ENCODE peak calls at places on chromosomes 13 and 19, in four cellular contexts. Y, I, N and E are unnamed samples.

GRCh38 chr13:25752957-25753540 is 298.8 kb downstream of the SHISA2 start:
- DNase-seq in Y (peak), I (no peak), N (no peak), E (no peak)

GRCh38 chr19:16328824-16329482 is 4.3 kb downstream of the KLF2 start:
- DNase-seq in Y (peak), I (no peak), N (no peak), E (peak)

GRCh38 chr13:80444240-80445015 is 103.5 kb upstream of the SPRY2 start:
- DNase-seq in Y (peak), I (no peak), N (no peak), E (no peak)

GRCh38 chr13:52085416-52085815 is 43.5 kb downstream of the NEK5 start:
- DNase-seq in Y (peak), I (no peak), N (no peak), E (no peak)

GRCh38 chr19:30385174-30385573 is 13.0 kb downstream of the ZNF536 start:
- DNase-seq in Y (no peak), I (no peak), N (no peak), E (no peak)

GRCh38 chr19:1840541-1841115 is 7.7 kb downstream of the REXO1 start:
- DNase-seq in Y (no peak), I (no peak), N (peak), E (no peak)

GRCh38 chr13:106989866-106990265 is 421.9 kb upstream of the ARGLU1 start:
- DNase-seq in Y (no peak), I (no peak), N (no peak), E (no peak)

GRCh38 chr13:28355822-28356371 is 139.0 kb downstream of the FLT1 start:
- DNase-seq in Y (peak), I (no peak), N (no peak), E (no peak)

GRCh38 chr19:38527466-38528136 is 90.2 kb downstream of the MAP4K1 start:
- DNase-seq in Y (no peak), I (no peak), N (no peak), E (no peak)

GRCh38 chr13:23741879-23742510 is 147.2 kb downstream of the MIPEP start:
- DNase-seq in Y (no peak), I (no peak), N (no peak), E (no peak)

GRCh38 chr13:31706105-31706504 is 33.2 kb upstream of the RXFP2 start:
- DNase-seq in Y (no peak), I (no peak), N (no peak), E (no peak)

GRCh38 chr13:30341815-30342570 is 34.6 kb upstream of the KATNAL1 start:
- DNase-seq in Y (peak), I (peak), N (no peak), E (peak)

GRCh38 chr19:41244117-41244516 is 20.1 kb upstream of the HNRNPUL1 start:
- DNase-seq in Y (no peak), I (no peak), N (no peak), E (no peak)

GRCh38 chr19:29504454-29504853 is 21.3 kb upstream of the VSTM2B start:
- DNase-seq in Y (peak), I (no peak), N (no peak), E (no peak)

GRCh38 chr19:14248578-14249011 is 42.6 kb upstream of the ADGRL1 start:
- DNase-seq in Y (peak), I (no peak), N (peak), E (no peak)

GRCh38 chr19:23525265-23525862 is 130.1 kb upstream of the ZNF91 start:
- DNase-seq in Y (no peak), I (no peak), N (no peak), E (no peak)

GRCh38 chr13:113545931-113546516 is 38.5 kb upstream of the TFDP1 start:
- DNase-seq in Y (peak), I (no peak), N (peak), E (peak)
- H3K4me3 ChIP-seq in Y (no peak), I (no peak), N (peak), E (no peak)

GRCh38 chr19:45812297-45812696 is 2.8 kb downstream of the RSPH6A start:
- DNase-seq in Y (peak), I (no peak), N (no peak), E (no peak)

GRCh38 chr19:45816236-45817009 is 1.3 kb upstream of the RSPH6A start:
- DNase-seq in Y (no peak), I (no peak), N (no peak), E (no peak)

GRCh38 chr19:45814851-45815481 is at the start of gene RSPH6A:
- DNase-seq in Y (peak), I (no peak), N (no peak), E (no peak)

GRCh38 chr19:45815501-45816216 is 551 bp upstream of the RSPH6A start:
- DNase-seq in Y (peak), I (no peak), N (no peak), E (no peak)

DNA sequence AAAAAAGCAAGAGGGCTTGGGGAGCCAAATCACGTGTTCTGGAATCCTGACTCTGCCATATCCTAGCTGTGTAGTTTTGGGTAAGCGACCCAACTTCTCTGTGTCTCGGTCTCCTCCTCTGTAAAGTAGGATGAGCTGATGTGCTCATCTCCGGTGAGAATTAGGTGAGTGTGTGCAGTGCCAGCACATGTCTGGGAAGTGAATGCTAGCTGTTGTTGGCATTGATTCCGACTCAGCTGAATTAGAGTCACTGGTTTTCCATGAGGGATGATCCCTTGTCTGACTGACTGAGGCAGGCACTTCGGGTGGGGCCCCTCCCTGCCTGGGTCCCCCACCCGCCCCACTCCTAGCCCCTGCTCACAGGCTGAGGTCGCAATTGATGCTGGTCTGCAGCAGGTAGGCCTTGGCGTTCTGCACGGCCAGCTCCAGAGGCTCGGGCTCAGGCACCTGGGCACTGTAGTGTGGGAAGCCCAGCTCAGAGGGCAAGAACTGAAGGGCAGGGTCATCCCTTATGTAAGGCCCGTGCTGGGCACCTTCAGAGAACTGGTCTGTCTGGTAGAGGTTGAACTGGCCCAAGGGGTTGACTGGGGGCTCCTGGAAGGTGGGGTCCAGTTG is 835 bp downstream of the RSPH6A start:
- DNase-seq in Y (peak), I (no peak), N (no peak), E (no peak)
- H3K4me3 ChIP-seq in Y (no peak), I (no peak), N (no peak), E (no peak)

DNA sequence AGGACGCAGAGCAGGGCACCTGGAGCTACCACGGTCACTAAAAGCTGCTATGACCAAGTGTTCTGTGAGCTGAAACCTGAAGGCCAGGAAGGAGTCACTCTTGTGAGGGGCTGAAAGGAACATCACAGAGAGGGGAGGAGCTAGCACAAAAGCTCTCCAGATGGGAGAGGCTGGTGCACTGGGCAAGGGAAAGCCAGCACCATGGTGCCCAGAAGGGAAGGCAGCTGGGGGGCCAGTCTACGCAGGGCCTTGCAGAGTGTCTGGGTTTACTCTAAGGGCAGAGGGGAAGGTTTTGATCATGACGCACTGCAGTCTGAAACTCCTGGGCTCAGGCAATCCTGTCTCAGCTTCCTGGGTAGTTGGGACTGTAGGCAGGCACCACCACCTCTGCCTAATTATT is 4.1 kb upstream of the ZNF580 start:
- DNase-seq in Y (peak), I (no peak), N (no peak), E (peak)
- H3K4me3 ChIP-seq in Y (peak), I (peak), N (no peak), E (peak)

GRCh38 chr19:50567882-50568281 is 353 bp downstream of the LRRC4B start:
- DNase-seq in Y (peak), I (no peak), N (no peak), E (no peak)
- H3K4me3 ChIP-seq in Y (no peak), I (peak), N (no peak), E (peak)

GRCh38 chr13:48234652-48235099 is 1.7 kb downstream of the ITM2B start:
- DNase-seq in Y (no peak), I (no peak), N (no peak), E (no peak)
- H3K4me3 ChIP-seq in Y (peak), I (peak), N (peak), E (peak)

GRCh38 chr19:7098096-7098495 is 28.6 kb downstream of the ZNF557 start:
- DNase-seq in Y (no peak), I (no peak), N (no peak), E (no peak)
- H3K4me3 ChIP-seq in Y (peak), I (no peak), N (peak), E (no peak)

GRCh38 chr19:50204081-50204428 is 633 bp downstream of the MYH14 start:
- DNase-seq in Y (peak), I (no peak), N (no peak), E (no peak)
- H3K4me3 ChIP-seq in Y (no peak), I (peak), N (peak), E (peak)

DNA sequence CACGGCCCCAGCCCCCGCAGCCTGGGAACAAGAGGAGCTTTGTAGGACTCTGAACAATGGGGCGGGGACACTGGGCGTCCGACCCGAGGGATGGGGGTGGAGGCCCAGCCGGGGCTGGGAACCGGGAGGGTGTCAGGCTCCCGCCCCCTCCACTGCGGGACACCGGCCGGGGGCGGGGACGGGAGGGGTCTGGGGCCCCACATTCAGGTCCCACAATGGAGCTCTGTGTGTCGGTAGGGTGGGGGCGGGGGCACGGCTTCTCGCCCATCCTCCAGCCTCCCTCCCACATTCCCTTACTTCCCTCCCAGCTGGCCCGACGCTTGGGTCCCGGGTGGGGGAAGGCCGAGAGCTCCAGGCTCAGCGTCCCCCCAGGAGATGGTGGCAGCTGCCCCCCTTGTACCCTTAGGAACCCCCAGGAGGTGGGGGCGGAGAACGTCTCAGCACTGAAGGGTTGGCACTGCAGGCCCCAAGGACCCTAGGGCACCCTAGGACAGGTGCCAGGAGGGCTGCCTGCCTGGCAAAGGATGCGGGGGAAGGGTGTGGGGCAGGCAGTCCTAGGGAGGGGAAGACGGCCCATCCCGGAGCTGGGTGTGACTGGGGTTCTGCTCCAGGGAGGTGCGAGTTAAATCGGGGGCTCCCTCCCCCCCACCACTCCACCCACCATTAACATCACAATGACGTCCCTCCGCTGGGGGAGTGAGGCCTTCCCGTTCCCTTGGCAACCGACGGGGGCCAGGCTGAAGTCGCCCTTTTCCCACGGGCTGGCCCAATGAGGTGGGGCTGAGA is 5.3 kb downstream of the TTYH1 start:
- DNase-seq in Y (peak), I (no peak), N (no peak), E (no peak)
- H3K4me3 ChIP-seq in Y (no peak), I (no peak), N (no peak), E (peak)

DNA sequence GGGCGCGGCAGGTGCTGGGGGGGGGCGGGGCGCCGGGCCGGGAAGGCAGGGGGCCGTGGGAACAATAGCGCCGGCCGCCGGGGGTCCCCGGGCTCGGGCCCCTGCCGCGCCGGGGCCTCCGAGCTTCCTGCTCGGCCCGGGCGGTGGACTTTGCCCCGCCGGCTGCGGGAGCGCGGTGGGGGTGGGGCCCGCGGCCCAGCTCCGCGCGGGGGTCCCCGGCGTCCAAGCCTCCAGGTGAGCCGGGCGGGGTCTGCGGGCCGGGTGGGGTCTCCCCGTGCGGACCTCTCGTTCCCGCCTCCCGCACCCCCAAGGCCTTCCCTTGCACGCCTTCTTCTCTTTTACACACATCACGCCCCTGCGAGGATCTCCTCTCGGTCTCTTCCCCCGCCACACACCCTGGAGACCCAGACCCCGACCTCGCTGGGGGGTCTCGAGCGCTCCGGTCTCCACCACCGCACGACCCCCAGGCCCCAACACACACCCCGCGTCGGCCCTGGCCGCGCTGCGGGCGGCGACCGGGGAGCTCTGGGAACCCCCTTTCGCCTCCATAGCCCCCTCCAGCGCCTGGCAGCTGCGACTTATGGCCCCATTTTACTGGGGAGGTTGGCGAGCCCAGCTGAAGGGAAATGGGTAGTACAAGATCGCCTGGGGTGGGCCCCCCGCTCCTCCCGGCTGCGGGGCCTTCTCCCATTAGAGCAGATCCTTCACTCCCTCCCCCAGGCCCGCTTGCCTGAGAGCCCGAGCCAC is 701 bp downstream of the CAMSAP3 start:
- DNase-seq in Y (peak), I (no peak), N (no peak), E (no peak)
- H3K4me3 ChIP-seq in Y (no peak), I (peak), N (peak), E (peak)